ENCODE peak calls at places on chromosome 7, in seven cellular contexts. V is uterus; P is cardiac fibroblast; G is EL; L is stimulated activated CD8-positive, alpha-beta memory T cell treated with anti-CD3 and anti-CD28 coated beads, Interleukin-15, amount 100 ng/mL, for 48 hours; M is NCI-H1694 treated with DMSO at 0.1 percent for 48 hours; T is globus pallidus. A is an unnamed sample.

GRCh38 chr7:2932761-2933251 is 88.7 kb upstream of the GNA12 start:
- DNase-seq in V (no peak), P (no peak), G (no peak), L (no peak), M (peak), T (no peak), A (no peak)

GRCh38 chr7:3272691-3273141 is 28.3 kb upstream of the SDK1 start:
- DNase-seq in V (no peak), P (peak), G (peak), L (no peak), M (peak), T (no peak), A (peak)

GRCh38 chr7:75835688-75836285 is 22.2 kb upstream of the CCL24 start:
- DNase-seq in V (no peak), P (no peak), G (no peak), L (no peak), M (no peak), T (no peak), A (no peak)

GRCh38 chr7:80298201-80298600 is 163.6 kb downstream of the GNAI1 start:
- DNase-seq in V (no peak), P (no peak), G (no peak), L (no peak), M (no peak), T (no peak), A (no peak)

GRCh38 chr7:74018261-74018660 is 9.7 kb upstream of the ELN start:
- DNase-seq in V (no peak), P (no peak), G (no peak), L (no peak), M (peak), T (no peak), A (no peak)

GRCh38 chr7:142412551-142413193 is 154.8 kb upstream of the PRSS58 start:
- DNase-seq in V (no peak), P (peak), G (peak), L (no peak), M (no peak), T (peak), A (peak)

GRCh38 chr7:41573881-41574280 is 129.0 kb downstream of the INHBA start:
- DNase-seq in V (no peak), P (peak), G (no peak), L (no peak), M (no peak), T (no peak), A (no peak)

GRCh38 chr7:121913947-121914346 is 41.0 kb downstream of the PTPRZ1 start:
- DNase-seq in V (no peak), P (no peak), G (no peak), L (no peak), M (no peak), T (no peak), A (no peak)

GRCh38 chr7:107939472-107940145 is 48.6 kb downstream of the DLD start:
- DNase-seq in V (peak), P (peak), G (peak), L (no peak), M (peak), T (no peak), A (peak)

GRCh38 chr7:78232806-78233205 is 434.2 kb downstream of the PHTF2 start:
- DNase-seq in V (no peak), P (no peak), G (peak), L (no peak), M (no peak), T (no peak), A (no peak)

GRCh38 chr7:158814637-158815036 is 14.7 kb downstream of the ESYT2 start:
- DNase-seq in V (no peak), P (peak), G (no peak), L (no peak), M (no peak), T (no peak), A (no peak)

GRCh38 chr7:94146408-94146807 is 142.3 kb upstream of the BET1 start:
- DNase-seq in V (no peak), P (no peak), G (no peak), L (no peak), M (no peak), T (no peak), A (no peak)

GRCh38 chr7:35647171-35647574 is 47.8 kb downstream of the HERPUD2 start:
- DNase-seq in V (no peak), P (peak), G (no peak), L (no peak), M (peak), T (no peak), A (no peak)

GRCh38 chr7:64774204-64774842 is 19.9 kb upstream of the ZNF138 start:
- DNase-seq in V (no peak), P (no peak), G (no peak), L (no peak), M (no peak), T (no peak), A (no peak)

GRCh38 chr7:150631084-150631824 is 931 bp downstream of the GIMAP6 start:
- DNase-seq in V (no peak), P (no peak), G (no peak), L (peak), M (no peak), T (peak), A (no peak)

GRCh38 chr7:1512781-1513656 is 8.8 kb upstream of the INTS1 start:
- DNase-seq in V (peak), P (peak), G (peak), L (peak), M (no peak), T (no peak), A (no peak)

GRCh38 chr7:12607134-12607533 is 36.6 kb downstream of the SCIN start:
- DNase-seq in V (no peak), P (no peak), G (peak), L (no peak), M (no peak), T (no peak), A (no peak)

GRCh38 chr7:153381275-153382119 is 621.9 kb downstream of the ACTR3B start:
- DNase-seq in V (peak), P (no peak), G (no peak), L (no peak), M (peak), T (peak), A (no peak)

GRCh38 chr7:12281026-12281425 is 69.9 kb downstream of the TMEM106B start:
- DNase-seq in V (no peak), P (peak), G (no peak), L (no peak), M (no peak), T (no peak), A (no peak)

GRCh38 chr7:57215423-57215822 is 83.2 kb upstream of the ZNF479 start:
- DNase-seq in V (no peak), P (no peak), G (no peak), L (no peak), M (no peak), T (no peak), A (no peak)

GRCh38 chr7:135321556-135321955 is 87.9 kb downstream of the STRA8 start:
- DNase-seq in V (peak), P (peak), G (peak), L (no peak), M (no peak), T (no peak), A (no peak)

GRCh38 chr7:80785961-80786360 is 132.9 kb downstream of the SEMA3C start:
- DNase-seq in V (no peak), P (peak), G (peak), L (no peak), M (no peak), T (no peak), A (peak)

GRCh38 chr7:151207315-151207714 is 3.0 kb downstream of the H2BK1 start:
- DNase-seq in V (no peak), P (no peak), G (no peak), L (no peak), M (no peak), T (no peak), A (no peak)

GRCh38 chr7:52269669-52270068 is 765.8 kb upstream of the POM121L12 start:
- DNase-seq in V (no peak), P (no peak), G (no peak), L (no peak), M (no peak), T (no peak), A (no peak)

GRCh38 chr7:47078241-47078640 is 503.7 kb downstream of the TNS3 start:
- DNase-seq in V (no peak), P (peak), G (peak), L (no peak), M (no peak), T (no peak), A (no peak)

GRCh38 chr7:156456503-156457115 is 184.0 kb upstream of the RNF32 start:
- DNase-seq in V (no peak), P (no peak), G (no peak), L (no peak), M (no peak), T (no peak), A (no peak)

GRCh38 chr7:94396606-94397005 is 1.9 kb downstream of the COL1A2 start:
- DNase-seq in V (no peak), P (peak), G (peak), L (no peak), M (no peak), T (no peak), A (no peak)

GRCh38 chr7:80825499-80825898 is 93.4 kb downstream of the SEMA3C start:
- DNase-seq in V (no peak), P (no peak), G (no peak), L (no peak), M (no peak), T (peak), A (no peak)

GRCh38 chr7:157910446-157910845 is 573.6 kb downstream of the DNAJB6 start:
- DNase-seq in V (no peak), P (no peak), G (no peak), L (no peak), M (peak), T (no peak), A (no peak)

GRCh38 chr7:144842377-144842851 is 6.6 kb upstream of the TPK1 start:
- DNase-seq in V (no peak), P (peak), G (peak), L (no peak), M (no peak), T (peak), A (no peak)

GRCh38 chr7:25820432-25821040 is 331.5 kb upstream of the NFE2L3 start:
- DNase-seq in V (no peak), P (no peak), G (no peak), L (no peak), M (no peak), T (no peak), A (no peak)

GRCh38 chr7:77727936-77728701 is 31.9 kb downstream of the RSBN1L start:
- DNase-seq in V (no peak), P (peak), G (peak), L (no peak), M (peak), T (no peak), A (peak)

GRCh38 chr7:30612658-30613265 is 18.1 kb downstream of the GARS1 start:
- DNase-seq in V (no peak), P (no peak), G (peak), L (no peak), M (no peak), T (no peak), A (no peak)

GRCh38 chr7:75737856-75738603 is 711 bp downstream of the HIP1 start:
- DNase-seq in V (peak), P (peak), G (peak), L (no peak), M (no peak), T (peak), A (no peak)

GRCh38 chr7:92925876-92926696 is 89.7 kb upstream of the CDK6 start:
- DNase-seq in V (no peak), P (peak), G (no peak), L (no peak), M (no peak), T (no peak), A (peak)

GRCh38 chr7:123674399-123675091 is 18.9 kb downstream of the LMOD2 start:
- DNase-seq in V (no peak), P (peak), G (peak), L (no peak), M (no peak), T (peak), A (no peak)

GRCh38 chr7:131897016-131897789 is 340.8 kb upstream of the PODXL start:
- DNase-seq in V (no peak), P (peak), G (peak), L (no peak), M (no peak), T (no peak), A (no peak)

GRCh38 chr7:91883676-91884362 is 3.3 kb upstream of the MTERF1 start:
- DNase-seq in V (no peak), P (no peak), G (no peak), L (no peak), M (no peak), T (no peak), A (no peak)

GRCh38 chr7:26198781-26199169 is 1.8 kb downstream of the HNRNPA2B1 start:
- DNase-seq in V (no peak), P (no peak), G (no peak), L (no peak), M (no peak), T (no peak), A (no peak)